ENCODE peak calls at places on chromosomes 13 and 19, in four cellular contexts. Z, R, Q and C are unnamed samples.

GRCh38 chr19:37983153-37983552 is 76.1 kb downstream of the SIPA1L3 start:
- DNase-seq in Z (no peak), R (no peak), Q (no peak), C (no peak)

GRCh38 chr13:47794963-47795362 is 206.1 kb downstream of the SUCLA2 start:
- DNase-seq in Z (peak), R (no peak), Q (no peak), C (no peak)

GRCh38 chr19:57099199-57099661 is 20.6 kb upstream of the USP29 start:
- DNase-seq in Z (peak), R (peak), Q (peak), C (peak)

GRCh38 chr13:111911754-111912452 is 155.0 kb upstream of the SOX1 start:
- DNase-seq in Z (no peak), R (no peak), Q (no peak), C (no peak)

GRCh38 chr13:33119886-33120543 is 103.8 kb downstream of the KL start:
- DNase-seq in Z (peak), R (no peak), Q (no peak), C (no peak)

GRCh38 chr19:7644550-7644877 is 7.6 kb downstream of the STXBP2 start:
- DNase-seq in Z (no peak), R (no peak), Q (no peak), C (no peak)

GRCh38 chr19:2280633-2281264 is 1.2 kb downstream of the PEAK3 start:
- DNase-seq in Z (no peak), R (no peak), Q (no peak), C (no peak)

GRCh38 chr19:2171349-2172145 is 7.8 kb downstream of the DOT1L start:
- DNase-seq in Z (no peak), R (no peak), Q (no peak), C (no peak)

GRCh38 chr13:105929486-105929885 is 606.0 kb downstream of the EFNB2 start:
- DNase-seq in Z (no peak), R (no peak), Q (no peak), C (no peak)

GRCh38 chr19:50046649-50047503 is 21.1 kb downstream of the ZNF473 start:
- DNase-seq in Z (peak), R (peak), Q (no peak), C (peak)

GRCh38 chr19:6233827-6234511 is 45.8 kb downstream of the MLLT1 start:
- DNase-seq in Z (no peak), R (peak), Q (no peak), C (no peak)

GRCh38 chr13:79404361-79404760 is 1.7 kb downstream of the RBM26 start:
- DNase-seq in Z (no peak), R (no peak), Q (no peak), C (no peak)

GRCh38 chr19:45355910-45356309 is 14.5 kb downstream of the ERCC2 start:
- DNase-seq in Z (no peak), R (no peak), Q (no peak), C (no peak)

GRCh38 chr13:41622545-41623429 is 165.4 kb downstream of the RGCC start:
- DNase-seq in Z (no peak), R (no peak), Q (no peak), C (no peak)

GRCh38 chr13:32471187-32471922 is 43.4 kb upstream of the N4BP2L1 start:
- DNase-seq in Z (no peak), R (peak), Q (peak), C (no peak)

GRCh38 chr19:3575260-3575741 is 2.6 kb downstream of the HMG20B start:
- DNase-seq in Z (no peak), R (no peak), Q (no peak), C (no peak)

GRCh38 chr19:46529622-46530451 is 34.2 kb upstream of the PNMA8B start:
- DNase-seq in Z (no peak), R (peak), Q (peak), C (peak)

GRCh38 chr19:56712609-56713008 is 41.1 kb upstream of the ZNF835 start:
- DNase-seq in Z (no peak), R (no peak), Q (no peak), C (no peak)

GRCh38 chr13:78121459-78122348 is 203.1 kb upstream of the EDNRB start:
- DNase-seq in Z (peak), R (peak), Q (peak), C (no peak)
- TF ChIP-seq CTCF in Z (peak), R (peak), Q (peak), C (no peak)

GRCh38 chr13:66205807-66206206 is 1024.3 kb downstream of the PCDH9 start:
- DNase-seq in Z (no peak), R (no peak), Q (no peak), C (no peak)

GRCh38 chr13:66195238-66195637 is 1034.9 kb downstream of the PCDH9 start:
- DNase-seq in Z (no peak), R (no peak), Q (no peak), C (no peak)

DNA sequence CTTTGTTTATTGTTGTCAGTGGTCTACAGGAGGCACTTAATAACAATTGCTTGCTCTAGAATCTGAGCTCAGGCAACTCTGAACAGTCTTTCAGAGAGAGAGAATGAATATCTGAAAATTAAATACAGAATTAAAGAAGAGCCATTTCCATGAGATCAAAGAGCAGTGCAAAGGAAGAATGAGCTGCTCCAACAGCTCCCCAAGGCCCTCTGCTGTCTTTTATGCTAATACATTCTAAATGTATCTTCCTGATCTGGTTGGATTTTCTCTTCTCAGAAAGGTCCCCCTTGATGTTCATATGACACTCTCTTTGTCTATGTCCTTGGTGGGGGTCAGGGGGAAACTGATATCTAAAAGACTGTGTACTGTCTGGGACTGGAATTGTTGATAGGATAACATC is 1029.6 kb downstream of the PCDH9 start:
- DNase-seq in Z (no peak), R (no peak), Q (no peak), C (no peak)
- TF ChIP-seq CTCF in Z (no peak), R (no peak), Q (no peak), C (no peak)

GRCh38 chr19:708154-709141 is at the start of gene PALM:
- DNase-seq in Z (no peak), R (no peak), Q (no peak), C (no peak)
- TF ChIP-seq CTCF in Z (no peak), R (peak), Q (no peak), C (no peak)

GRCh38 chr13:28637714-28638355 is 21.1 kb upstream of the POMP start:
- DNase-seq in Z (no peak), R (no peak), Q (no peak), C (no peak)
- TF ChIP-seq CTCF in Z (no peak), R (no peak), Q (no peak), C (no peak)

DNA sequence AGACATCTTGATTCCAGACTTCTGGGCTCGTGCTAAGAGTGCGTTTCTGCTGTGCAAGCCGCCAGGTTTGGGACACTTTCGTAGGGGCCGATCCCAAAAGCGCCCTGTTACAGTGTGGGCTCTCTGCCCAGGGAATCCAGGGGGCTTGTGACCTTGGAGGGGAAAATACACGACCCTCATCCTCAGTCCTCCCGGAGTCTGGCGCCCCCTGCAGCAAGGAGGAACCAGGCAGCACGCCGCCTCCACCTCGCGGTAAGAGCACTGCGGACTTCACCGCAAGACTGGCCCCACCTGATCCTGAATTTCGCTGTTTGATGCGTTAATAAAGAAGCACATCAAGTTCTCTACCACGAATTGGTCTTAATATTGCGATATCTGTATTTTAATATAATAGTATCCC is 5.2 kb downstream of the POLRMT start:
- DNase-seq in Z (no peak), R (no peak), Q (no peak), C (no peak)
- TF ChIP-seq CTCF in Z (peak), R (no peak), Q (peak), C (no peak)

GRCh38 chr13:43020794-43021193 is 2.6 kb upstream of the DNAJC15 start:
- DNase-seq in Z (no peak), R (no peak), Q (no peak), C (no peak)

GRCh38 chr13:43021926-43022670 is 1.3 kb upstream of the DNAJC15 start:
- DNase-seq in Z (no peak), R (no peak), Q (no peak), C (no peak)

GRCh38 chr13:43019811-43020210 is 3.6 kb upstream of the DNAJC15 start:
- DNase-seq in Z (no peak), R (no peak), Q (no peak), C (no peak)

GRCh38 chr13:43026262-43026661 is 2.9 kb downstream of the DNAJC15 start:
- DNase-seq in Z (no peak), R (no peak), Q (no peak), C (no peak)

GRCh38 chr13:43023244-43023931 is at the start of gene DNAJC15:
- DNase-seq in Z (peak), R (peak), Q (peak), C (peak)
- TF ChIP-seq CTCF in Z (no peak), R (no peak), Q (no peak), C (no peak)

GRCh38 chr13:102847272-102848234 is 1.7 kb downstream of the ERCC5 start:
- DNase-seq in Z (peak), R (no peak), Q (peak), C (no peak)
- TF ChIP-seq CTCF in Z (peak), R (peak), Q (peak), C (no peak)